ENCODE peak calls at places on chromosomes 4 and X, in eight cellular contexts. One of them, this sample, is unnamed. For H3K4me1, the result is how much of the 10 kb centered on the place peaks cover.

GRCh38 chr4:56803473-56803872 is 18.0 kb downstream of the SPINK2 start:
- DNase-seq in Peyer's patch: no peak
- DNase-seq in PC-3: peak
- DNase-seq in ovary: no peak
- DNase-seq in right atrium auricular region: no peak
- DNase-seq in lung: no peak
- DNase-seq in cardiac muscle cell: no peak
- DNase-seq in testis: no peak
- DNase-seq in this sample: peak

GRCh38 chr4:7068883-7069282 is 1.0 kb upstream of the GRPEL1 start:
- DNase-seq in Peyer's patch: no peak
- DNase-seq in PC-3: peak
- DNase-seq in ovary: peak
- DNase-seq in right atrium auricular region: no peak
- DNase-seq in lung: no peak
- DNase-seq in cardiac muscle cell: peak
- DNase-seq in testis: no peak
- DNase-seq in this sample: no peak

GRCh38 chr4:95059630-95060029 is 301.9 kb downstream of the BMPR1B start:
- DNase-seq in Peyer's patch: no peak
- DNase-seq in PC-3: no peak
- DNase-seq in ovary: no peak
- DNase-seq in right atrium auricular region: no peak
- DNase-seq in lung: no peak
- DNase-seq in cardiac muscle cell: no peak
- DNase-seq in testis: no peak
- DNase-seq in this sample: no peak

GRCh38 chr4:6825403-6825802 is 42.9 kb downstream of the KIAA0232 start:
- DNase-seq in Peyer's patch: no peak
- DNase-seq in PC-3: no peak
- DNase-seq in ovary: no peak
- DNase-seq in right atrium auricular region: no peak
- DNase-seq in lung: no peak
- DNase-seq in cardiac muscle cell: no peak
- DNase-seq in testis: no peak
- DNase-seq in this sample: no peak

GRCh38 chrX:86149089-86149488 is 838 bp downstream of the DACH2 start:
- DNase-seq in Peyer's patch: no peak
- DNase-seq in PC-3: no peak
- DNase-seq in ovary: no peak
- DNase-seq in right atrium auricular region: no peak
- DNase-seq in lung: no peak
- DNase-seq in cardiac muscle cell: no peak
- DNase-seq in testis: no peak
- DNase-seq in this sample: no peak

GRCh38 chr4:88831063-88831462 is 133.4 kb upstream of the NAP1L5 start:
- DNase-seq in Peyer's patch: no peak
- DNase-seq in PC-3: no peak
- DNase-seq in ovary: no peak
- DNase-seq in right atrium auricular region: no peak
- DNase-seq in lung: no peak
- DNase-seq in cardiac muscle cell: no peak
- DNase-seq in testis: no peak
- DNase-seq in this sample: no peak

GRCh38 chrX:19886888-19887531 is 390 bp downstream of the SH3KBP1 start:
- DNase-seq in Peyer's patch: peak
- DNase-seq in PC-3: peak
- DNase-seq in ovary: peak
- DNase-seq in right atrium auricular region: no peak
- DNase-seq in lung: no peak
- DNase-seq in cardiac muscle cell: peak
- DNase-seq in testis: peak
- DNase-seq in this sample: no peak

GRCh38 chr4:38385286-38386010 is 278.6 kb upstream of the KLF3 start:
- DNase-seq in Peyer's patch: no peak
- DNase-seq in PC-3: no peak
- DNase-seq in ovary: no peak
- DNase-seq in right atrium auricular region: no peak
- DNase-seq in lung: no peak
- DNase-seq in cardiac muscle cell: no peak
- DNase-seq in testis: no peak
- DNase-seq in this sample: peak

GRCh38 chrX:137033774-137034507 is at the start of gene GPR101:
- DNase-seq in Peyer's patch: no peak
- DNase-seq in PC-3: no peak
- DNase-seq in ovary: no peak
- DNase-seq in right atrium auricular region: no peak
- DNase-seq in lung: no peak
- DNase-seq in cardiac muscle cell: peak
- DNase-seq in testis: no peak
- DNase-seq in this sample: peak
- H3K4me3 ChIP-seq in Peyer's patch: no peak
- H3K4me3 ChIP-seq in PC-3: peak
- H3K4me3 ChIP-seq in ovary: no peak
- H3K4me3 ChIP-seq in right atrium auricular region: peak
- H3K4me3 ChIP-seq in lung: no peak
- H3K4me3 ChIP-seq in cardiac muscle cell: peak
- H3K4me3 ChIP-seq in testis: no peak
- H3K4me3 ChIP-seq in this sample: no peak

GRCh38 chr4:103032575-103032974 is 13.1 kb upstream of the SLC9B1 start:
- DNase-seq in Peyer's patch: peak
- DNase-seq in PC-3: peak
- DNase-seq in ovary: no peak
- DNase-seq in right atrium auricular region: no peak
- DNase-seq in lung: no peak
- DNase-seq in cardiac muscle cell: peak
- DNase-seq in testis: peak
- DNase-seq in this sample: peak
- TF ChIP-seq CTCF in Peyer's patch: peak
- TF ChIP-seq CTCF in PC-3: peak
- TF ChIP-seq CTCF in ovary: no peak
- TF ChIP-seq CTCF in right atrium auricular region: no peak
- TF ChIP-seq CTCF in lung: no peak
- TF ChIP-seq CTCF in cardiac muscle cell: peak
- TF ChIP-seq CTCF in testis: no peak
- TF ChIP-seq CTCF in this sample: peak

GRCh38 chr4:100114909-100115308 is 75.4 kb downstream of the DDIT4L start:
- DNase-seq in Peyer's patch: no peak
- DNase-seq in PC-3: no peak
- DNase-seq in ovary: no peak
- DNase-seq in right atrium auricular region: no peak
- DNase-seq in lung: no peak
- DNase-seq in cardiac muscle cell: no peak
- DNase-seq in testis: no peak
- DNase-seq in this sample: no peak

GRCh38 chr4:100118213-100118612 is 72.1 kb downstream of the DDIT4L start:
- DNase-seq in Peyer's patch: no peak
- DNase-seq in PC-3: no peak
- DNase-seq in ovary: no peak
- DNase-seq in right atrium auricular region: no peak
- DNase-seq in lung: no peak
- DNase-seq in cardiac muscle cell: no peak
- DNase-seq in testis: no peak
- DNase-seq in this sample: no peak

GRCh38 chr4:100117749-100118148 is 72.5 kb downstream of the DDIT4L start:
- DNase-seq in Peyer's patch: no peak
- DNase-seq in PC-3: no peak
- DNase-seq in ovary: no peak
- DNase-seq in right atrium auricular region: no peak
- DNase-seq in lung: no peak
- DNase-seq in cardiac muscle cell: no peak
- DNase-seq in testis: no peak
- DNase-seq in this sample: no peak

GRCh38 chr4:100109921-100110320 is 80.3 kb downstream of the DDIT4L start:
- DNase-seq in Peyer's patch: no peak
- DNase-seq in PC-3: no peak
- DNase-seq in ovary: no peak
- DNase-seq in right atrium auricular region: no peak
- DNase-seq in lung: no peak
- DNase-seq in cardiac muscle cell: no peak
- DNase-seq in testis: no peak
- DNase-seq in this sample: no peak

GRCh38 chr4:100113732-100114131 is 76.5 kb downstream of the DDIT4L start:
- DNase-seq in Peyer's patch: no peak
- DNase-seq in PC-3: no peak
- DNase-seq in ovary: no peak
- DNase-seq in right atrium auricular region: no peak
- DNase-seq in lung: no peak
- DNase-seq in cardiac muscle cell: no peak
- DNase-seq in testis: no peak
- DNase-seq in this sample: no peak
- H3K4me1 ChIP-seq in Peyer's patch: under half
- H3K4me1 ChIP-seq in PC-3: under half
- H3K4me1 ChIP-seq in ovary: under half
- H3K4me1 ChIP-seq in right atrium auricular region: under half
- H3K4me1 ChIP-seq in lung: under half
- H3K4me1 ChIP-seq in cardiac muscle cell: under half
- H3K4me1 ChIP-seq in testis: under half
- H3K4me1 ChIP-seq in this sample: under half

GRCh38 chr4:53012738-53013137 is 150.6 kb downstream of the RASL11B start:
- DNase-seq in Peyer's patch: no peak
- DNase-seq in PC-3: no peak
- DNase-seq in ovary: no peak
- DNase-seq in right atrium auricular region: no peak
- DNase-seq in lung: no peak
- DNase-seq in cardiac muscle cell: no peak
- DNase-seq in testis: no peak
- DNase-seq in this sample: no peak
- H3K4me3 ChIP-seq in Peyer's patch: no peak
- H3K4me3 ChIP-seq in PC-3: no peak
- H3K4me3 ChIP-seq in ovary: no peak
- H3K4me3 ChIP-seq in right atrium auricular region: no peak
- H3K4me3 ChIP-seq in lung: no peak
- H3K4me3 ChIP-seq in cardiac muscle cell: no peak
- H3K4me3 ChIP-seq in testis: no peak
- H3K4me3 ChIP-seq in this sample: no peak

GRCh38 chrX:65985211-65985610 is 54.7 kb downstream of the VSIG4 start:
- DNase-seq in Peyer's patch: no peak
- DNase-seq in PC-3: no peak
- DNase-seq in ovary: no peak
- DNase-seq in right atrium auricular region: no peak
- DNase-seq in lung: no peak
- DNase-seq in cardiac muscle cell: no peak
- DNase-seq in testis: no peak
- DNase-seq in this sample: no peak

GRCh38 chrX:65987856-65988255 is 52.0 kb downstream of the VSIG4 start:
- DNase-seq in Peyer's patch: no peak
- DNase-seq in PC-3: no peak
- DNase-seq in ovary: no peak
- DNase-seq in right atrium auricular region: no peak
- DNase-seq in lung: no peak
- DNase-seq in cardiac muscle cell: no peak
- DNase-seq in testis: no peak
- DNase-seq in this sample: no peak

GRCh38 chrX:65990702-65991101 is 49.2 kb downstream of the VSIG4 start:
- DNase-seq in Peyer's patch: no peak
- DNase-seq in PC-3: no peak
- DNase-seq in ovary: no peak
- DNase-seq in right atrium auricular region: no peak
- DNase-seq in lung: no peak
- DNase-seq in cardiac muscle cell: no peak
- DNase-seq in testis: no peak
- DNase-seq in this sample: no peak

DNA sequence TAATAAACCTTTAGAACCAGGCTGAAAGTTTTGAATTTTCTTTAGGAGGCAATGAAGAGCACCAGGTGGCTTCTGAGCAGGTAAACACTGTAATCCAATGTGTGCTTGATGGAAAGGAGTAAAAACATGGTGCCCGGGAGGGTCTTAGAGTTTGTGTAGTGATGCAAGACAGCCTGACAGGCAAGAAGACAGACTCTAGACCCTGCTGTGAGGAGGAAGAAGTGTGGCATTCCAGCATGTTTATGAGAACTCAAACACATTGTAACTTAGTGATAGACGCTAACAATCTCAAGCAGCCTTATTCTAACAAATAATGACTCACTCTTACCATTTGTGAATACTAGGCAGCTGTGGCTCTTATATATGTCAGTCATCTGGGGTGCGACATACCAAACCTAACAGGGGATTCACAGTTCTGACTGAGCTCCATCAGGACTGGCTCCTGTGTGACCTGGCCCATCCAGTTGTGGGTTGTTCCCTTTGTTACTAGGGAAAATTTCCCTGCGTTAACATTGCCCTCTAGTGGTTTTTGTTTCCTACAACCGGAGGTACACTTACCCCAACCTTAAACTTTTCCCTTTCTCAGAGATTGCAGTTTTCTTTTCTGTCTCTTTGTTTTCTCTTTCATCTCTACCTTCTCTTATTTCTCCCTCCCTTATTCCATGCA is 53.8 kb downstream of the VSIG4 start:
- DNase-seq in Peyer's patch: no peak
- DNase-seq in PC-3: peak
- DNase-seq in ovary: no peak
- DNase-seq in right atrium auricular region: no peak
- DNase-seq in lung: peak
- DNase-seq in cardiac muscle cell: peak
- DNase-seq in testis: peak
- DNase-seq in this sample: peak
- TF ChIP-seq CTCF in Peyer's patch: peak
- TF ChIP-seq CTCF in PC-3: peak
- TF ChIP-seq CTCF in ovary: no peak
- TF ChIP-seq CTCF in right atrium auricular region: no peak
- TF ChIP-seq CTCF in lung: peak
- TF ChIP-seq CTCF in cardiac muscle cell: peak
- TF ChIP-seq CTCF in testis: no peak
- TF ChIP-seq CTCF in this sample: peak

DNA sequence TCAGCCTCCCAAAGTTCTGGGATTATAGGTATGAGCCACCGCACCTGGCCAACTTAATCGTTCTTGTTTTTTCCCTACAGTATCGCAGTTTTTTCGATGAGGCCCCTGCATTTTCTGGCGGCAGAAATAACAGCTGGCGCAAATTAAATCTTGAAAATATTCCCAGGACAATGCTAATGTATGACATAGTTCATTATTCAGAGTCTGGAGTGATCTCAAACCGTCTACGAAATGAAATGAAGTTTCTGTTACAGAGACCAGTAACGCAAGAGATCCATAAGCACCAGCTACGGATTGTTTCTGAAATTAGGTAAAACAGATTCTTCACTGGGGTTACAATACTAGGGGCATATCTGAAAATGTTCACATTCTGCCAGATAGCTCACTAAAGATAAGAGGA is 27.3 kb downstream of the CXorf58 start:
- DNase-seq in Peyer's patch: no peak
- DNase-seq in PC-3: no peak
- DNase-seq in ovary: no peak
- DNase-seq in right atrium auricular region: no peak
- DNase-seq in lung: no peak
- DNase-seq in cardiac muscle cell: no peak
- DNase-seq in testis: no peak
- DNase-seq in this sample: no peak
- H3K4me1 ChIP-seq in Peyer's patch: under half
- H3K4me1 ChIP-seq in PC-3: under half
- H3K4me1 ChIP-seq in ovary: under half
- H3K4me1 ChIP-seq in right atrium auricular region: under half
- H3K4me1 ChIP-seq in lung: under half
- H3K4me1 ChIP-seq in cardiac muscle cell: under half
- H3K4me1 ChIP-seq in testis: under half
- H3K4me1 ChIP-seq in this sample: under half

DNA sequence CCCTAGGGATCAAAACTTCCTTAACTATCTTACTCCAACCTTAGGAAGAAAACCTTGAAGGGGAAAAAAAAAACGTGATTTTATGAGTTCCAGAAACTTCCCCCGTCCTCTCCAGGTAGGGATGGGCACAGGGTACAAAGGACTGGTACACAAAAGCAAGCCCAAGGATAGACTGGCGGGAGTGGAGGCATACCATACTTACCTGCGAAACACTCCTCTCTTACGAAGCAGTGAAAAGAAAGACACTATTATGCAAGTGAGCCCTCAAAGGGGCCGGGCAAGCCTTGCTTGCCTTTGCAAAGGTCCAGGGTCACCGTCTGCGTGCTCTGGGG is 651 bp downstream of the TSPAN6 start:
- DNase-seq in Peyer's patch: no peak
- DNase-seq in PC-3: no peak
- DNase-seq in ovary: no peak
- DNase-seq in right atrium auricular region: no peak
- DNase-seq in lung: no peak
- DNase-seq in cardiac muscle cell: no peak
- DNase-seq in testis: no peak
- DNase-seq in this sample: no peak
- H3K4me3 ChIP-seq in Peyer's patch: peak
- H3K4me3 ChIP-seq in PC-3: peak
- H3K4me3 ChIP-seq in ovary: peak
- H3K4me3 ChIP-seq in right atrium auricular region: peak
- H3K4me3 ChIP-seq in lung: peak
- H3K4me3 ChIP-seq in cardiac muscle cell: peak
- H3K4me3 ChIP-seq in testis: peak
- H3K4me3 ChIP-seq in this sample: peak

This sample was measured in body of pancreas.